ENCODE peak calls at places on chromosomes 3 and 15, in five cellular contexts. E, R, V, U and S are unnamed samples.

GRCh38 chr15:94306700-94307650 is 75.6 kb downstream of the MCTP2 start:
- DNase-seq in U (no peak), R (peak), V (no peak), E (no peak), S (no peak)

GRCh38 chr15:80404719-80405553 is 754 bp downstream of the ARNT2 start:
- DNase-seq in V (peak), R (no peak), E (peak), U (no peak), S (no peak)

GRCh38 chr15:67024322-67024997 is 40.9 kb upstream of the SMAD3 start:
- DNase-seq in U (no peak), E (peak), R (peak), V (peak), S (no peak)

GRCh38 chr3:149277338-149277813 is 55.7 kb upstream of the CP start:
- DNase-seq in U (no peak), E (peak), R (peak), V (no peak), S (no peak)

GRCh38 chr3:159548675-159549335 is 439.8 kb upstream of the IL12A start:
- DNase-seq in U (no peak), R (peak), E (no peak), V (no peak), S (no peak)

GRCh38 chr3:113436794-113437193 is 4.5 kb downstream of the CFAP44 start:
- DNase-seq in E (no peak), V (no peak), U (no peak), R (peak), S (no peak)

GRCh38 chr15:57607570-57608000 is 15.9 kb downstream of the MYZAP start:
- DNase-seq in E (peak), R (peak), U (no peak), V (peak), S (no peak)

GRCh38 chr3:10703875-10704274 is 112.2 kb upstream of the SLC6A11 start:
- DNase-seq in V (no peak), U (no peak), E (peak), R (peak), S (peak)

GRCh38 chr3:45560270-45561020 is 34.1 kb upstream of the LIMD1 start:
- DNase-seq in R (no peak), E (no peak), U (no peak), V (peak), S (no peak)

GRCh38 chr3:11910971-11911531 is 64.4 kb upstream of the TAMM41 start:
- DNase-seq in R (no peak), V (no peak), U (no peak), E (no peak), S (no peak)

GRCh38 chr15:83010709-83011270 is 649 bp downstream of the C15orf40 start:
- DNase-seq in V (peak), R (peak), U (peak), E (peak), S (peak)

GRCh38 chr15:25391971-25392733 is 46.7 kb downstream of the UBE3A start:
- DNase-seq in R (peak), U (no peak), E (no peak), V (no peak), S (no peak)

GRCh38 chr3:138089091-138089490 is 26.3 kb downstream of the DZIP1L start:
- DNase-seq in U (no peak), V (no peak), R (peak), E (no peak), S (no peak)

GRCh38 chr3:185094691-185095090 is 58.2 kb downstream of the C3orf70 start:
- DNase-seq in R (no peak), V (no peak), E (no peak), U (no peak), S (no peak)

GRCh38 chr3:48047841-48048456 is 31.7 kb upstream of the MAP4 start:
- DNase-seq in R (peak), U (no peak), V (no peak), E (no peak), S (no peak)

GRCh38 chr3:119637679-119638525 is 22.5 kb downstream of the POPDC2 start:
- DNase-seq in U (no peak), E (no peak), V (no peak), R (peak), S (no peak)

GRCh38 chr3:130748520-130748919 is 1.9 kb upstream of the PIK3R4 start:
- DNase-seq in R (no peak), U (no peak), E (no peak), V (no peak), S (no peak)

GRCh38 chr3:62365311-62366092 is 7.8 kb downstream of the FEZF2 start:
- DNase-seq in U (no peak), R (no peak), E (no peak), V (no peak), S (no peak)

GRCh38 chr3:127709320-127710060 is 36.7 kb downstream of the ABTB1 start:
- DNase-seq in R (no peak), U (no peak), E (no peak), V (no peak), S (no peak)

GRCh38 chr3:140152851-140153640 is 218.1 kb downstream of the CLSTN2 start:
- DNase-seq in U (no peak), V (peak), E (no peak), R (no peak), S (no peak)

GRCh38 chr3:174945951-174946350 is 86.8 kb downstream of the NAALADL2 start:
- DNase-seq in U (no peak), E (no peak), V (no peak), R (no peak), S (no peak)

GRCh38 chr3:189267981-189268613 is 96.3 kb downstream of the TPRG1 start:
- DNase-seq in U (no peak), E (peak), R (peak), V (no peak), S (peak)

GRCh38 chr3:100455841-100456550 is 36.4 kb upstream of the TMEM45A start:
- DNase-seq in E (no peak), U (no peak), R (no peak), V (no peak), S (no peak)

GRCh38 chr3:29064085-29064484 is 216.8 kb upstream of the RBMS3 start:
- DNase-seq in U (no peak), V (no peak), R (no peak), E (no peak), S (no peak)

GRCh38 chr3:100796556-100796955 is 87.3 kb downstream of the TFG start:
- DNase-seq in V (no peak), U (no peak), R (peak), E (no peak), S (no peak)

GRCh38 chr3:12479919-12480425 is 4.3 kb upstream of the TSEN2 start:
- DNase-seq in E (peak), U (peak), R (peak), V (peak), S (peak)

GRCh38 chr15:70361106-70361505 is 263.4 kb upstream of the TLE3 start:
- DNase-seq in U (peak), E (no peak), V (no peak), R (no peak), S (no peak)

GRCh38 chr3:23874359-23875120 is 42.2 kb downstream of the NKIRAS1 start:
- DNase-seq in E (no peak), U (no peak), V (no peak), R (peak), S (no peak)

GRCh38 chr3:74643636-74644035 is 29.2 kb upstream of the CNTN3 start:
- DNase-seq in V (peak), R (peak), E (no peak), U (no peak), S (peak)

GRCh38 chr15:42349178-42349577 is 10.1 kb upstream of the CAPN3 start:
- DNase-seq in R (no peak), U (no peak), V (no peak), E (no peak), S (no peak)

GRCh38 chr3:156762631-156763185 is 63.4 kb upstream of the LEKR1 start:
- DNase-seq in R (peak), V (no peak), U (no peak), E (no peak), S (no peak)

GRCh38 chr15:34109775-34110663 is 8.1 kb downstream of the PGBD4 start:
- DNase-seq in R (peak), V (no peak), E (peak), U (no peak), S (peak)

GRCh38 chr3:196641278-196642058 is 2.0 kb downstream of the NRROS start:
- DNase-seq in V (no peak), E (no peak), U (no peak), R (no peak), S (no peak)

GRCh38 chr3:124837065-124837464 is 50.1 kb downstream of the ITGB5 start:
- DNase-seq in R (no peak), E (no peak), U (no peak), V (no peak), S (no peak)

GRCh38 chr3:179666030-179666429 is 13.2 kb downstream of the USP13 start:
- DNase-seq in V (no peak), R (no peak), E (no peak), U (no peak), S (no peak)

GRCh38 chr3:29430558-29430971 is 149.7 kb downstream of the RBMS3 start:
- DNase-seq in U (no peak), E (no peak), R (no peak), V (no peak), S (no peak)

GRCh38 chr3:37514055-37514665 is 339.8 kb upstream of the LRRFIP2 start:
- DNase-seq in E (no peak), U (no peak), V (no peak), R (no peak), S (no peak)

GRCh38 chr3:129525341-129525968 is 3.0 kb upstream of the RHO start:
- DNase-seq in E (no peak), V (no peak), R (peak), U (no peak), S (no peak)

GRCh38 chr3:48409291-48410201 is 20.3 kb downstream of the PLXNB1 start:
- DNase-seq in V (peak), U (no peak), E (no peak), R (no peak), S (peak)